ENCODE peak calls at places on chromosomes 3 and 15, in six cellular contexts. X is MM.1S; Z is CD8-positive, alpha-beta T cell; D is psoas muscle; F is GM06990; C is tibial artery. A is an unnamed sample.

GRCh38 chr3:50539887-50540286 is 27.7 kb downstream of the C3orf18 start:
- DNase-seq in X (no peak), Z (no peak), D (no peak), F (no peak), C (no peak), A (no peak)

GRCh38 chr3:154851644-154852043 is 228.5 kb upstream of the MME start:
- DNase-seq in X (no peak), Z (no peak), D (no peak), F (no peak), C (no peak), A (no peak)

GRCh38 chr3:147361671-147362420 is 44.5 kb downstream of the ZIC4 start:
- DNase-seq in X (peak; percentile 30), Z (no peak), D (peak; percentile 70), F (no peak), C (no peak), A (peak; percentile 52)

GRCh38 chr15:70048578-70048977 is 49.1 kb downstream of the TLE3 start:
- DNase-seq in X (no peak), Z (no peak), D (no peak), F (no peak), C (no peak), A (no peak)

GRCh38 chr3:169760479-169760878 is 4.4 kb downstream of the TERC start:
- DNase-seq in X (no peak), Z (no peak), D (no peak), F (no peak), C (no peak), A (no peak)

GRCh38 chr3:151228291-151229125 is 25.5 kb upstream of the GPR171 start:
- DNase-seq in X (peak; percentile 34), Z (no peak), D (no peak), F (no peak), C (no peak), A (no peak)

GRCh38 chr3:132843851-132844565 is 121.8 kb upstream of the NPHP3 start:
- DNase-seq in X (no peak), Z (no peak), D (no peak), F (no peak), C (no peak), A (no peak)

GRCh38 chr15:82566690-82567089 is 26.4 kb upstream of the RPS17 start:
- DNase-seq in X (no peak), Z (no peak), D (no peak), F (no peak), C (no peak), A (no peak)

GRCh38 chr15:73087121-73087520 is 34.9 kb downstream of the NEO1 start:
- DNase-seq in X (no peak), Z (no peak), D (no peak), F (no peak), C (no peak), A (no peak)

GRCh38 chr15:84979651-84980050 is 2.0 kb upstream of the PDE8A start:
- DNase-seq in X (no peak), Z (no peak), D (peak; percentile 56), F (no peak), C (no peak), A (no peak)

GRCh38 chr3:195895078-195895899 is 13.1 kb downstream of the TNK2 start:
- DNase-seq in X (peak; percentile 78), Z (peak; percentile 52), D (peak; percentile 80), F (peak; percentile 74), C (peak; percentile 54), A (peak; percentile 82)

GRCh38 chr3:172530566-172530965 is 7.3 kb upstream of the TNFSF10 start:
- DNase-seq in X (no peak), Z (no peak), D (no peak), F (no peak), C (no peak), A (no peak)

GRCh38 chr3:113097821-113098516 is 107.2 kb downstream of the GTPBP8 start:
- DNase-seq in X (no peak), Z (no peak), D (no peak), F (no peak), C (no peak), A (no peak)

GRCh38 chr15:50816191-50816590 is 50.7 kb upstream of the SPPL2A start:
- DNase-seq in X (no peak), Z (no peak), D (no peak), F (no peak), C (no peak), A (no peak)

GRCh38 chr15:51205050-51205707 is 110.5 kb upstream of the TNFAIP8L3 start:
- DNase-seq in X (no peak), Z (no peak), D (no peak), F (no peak), C (no peak), A (no peak)

GRCh38 chr15:40932625-40933519 is 3.7 kb downstream of the DLL4 start:
- DNase-seq in X (no peak), Z (no peak), D (no peak), F (no peak), C (no peak), A (no peak)

GRCh38 chr3:49998326-49998725 is 58.4 kb downstream of the RBM6 start:
- DNase-seq in X (no peak), Z (no peak), D (no peak), F (no peak), C (no peak), A (no peak)

GRCh38 chr15:62456011-62456920 is 291.2 kb upstream of the C2CD4B start:
- DNase-seq in X (no peak), Z (no peak), D (no peak), F (no peak), C (no peak), A (no peak)

GRCh38 chr15:36177590-36178281 is 401.7 kb upstream of the CDIN1 start:
- DNase-seq in X (no peak), Z (no peak), D (no peak), F (no peak), C (no peak), A (no peak)

GRCh38 chr15:53251998-53252397 is 461.9 kb upstream of the ONECUT1 start:
- DNase-seq in X (no peak), Z (no peak), D (no peak), F (no peak), C (no peak), A (no peak)

GRCh38 chr3:109882144-109882543 is 544.8 kb upstream of the DPPA4 start:
- DNase-seq in X (peak; percentile 75), Z (no peak), D (no peak), F (no peak), C (no peak), A (no peak)

GRCh38 chr3:153070153-153070868 is 91.7 kb upstream of the RAP2B start:
- DNase-seq in X (peak; percentile 47), Z (no peak), D (no peak), F (no peak), C (no peak), A (no peak)

GRCh38 chr3:45573591-45573990 is 21.0 kb upstream of the LIMD1 start:
- DNase-seq in X (no peak), Z (no peak), D (no peak), F (no peak), C (no peak), A (no peak)

GRCh38 chr3:9826815-9827574 is 16.8 kb downstream of the RPUSD3 start:
- DNase-seq in X (peak; percentile 8), Z (no peak), D (no peak), F (no peak), C (no peak), A (no peak)

GRCh38 chr3:14230729-14231128 is 52.1 kb downstream of the LSM3 start:
- DNase-seq in X (no peak), Z (no peak), D (no peak), F (no peak), C (no peak), A (no peak)

GRCh38 chr15:69820819-69821218 is 276.9 kb downstream of the TLE3 start:
- DNase-seq in X (no peak), Z (no peak), D (no peak), F (no peak), C (no peak), A (no peak)

GRCh38 chr15:31397851-31398661 is 71.4 kb downstream of the KLF13 start:
- DNase-seq in X (no peak), Z (no peak), D (no peak), F (no peak), C (no peak), A (peak; percentile 11)

GRCh38 chr3:70803317-70803716 is 490.9 kb upstream of the MDFIC2 start:
- DNase-seq in X (no peak), Z (no peak), D (no peak), F (no peak), C (no peak), A (no peak)

GRCh38 chr3:5063724-5064123 is 58.4 kb upstream of the ARL8B start:
- DNase-seq in X (no peak), Z (no peak), D (no peak), F (no peak), C (no peak), A (no peak)

GRCh38 chr15:89332446-89332845 is 2.2 kb downstream of the POLG start:
- DNase-seq in X (no peak), Z (no peak), D (no peak), F (no peak), C (no peak), A (no peak)
- TF ChIP-seq CTCF in X (peak; percentile 21), Z (peak; percentile 55), D (no peak), F (peak; percentile 57), C (no peak), A (no peak)

GRCh38 chr15:99170476-99171065 is 65.7 kb downstream of the SYNM start:
- DNase-seq in X (no peak), Z (no peak), D (no peak), F (no peak), C (no peak), A (no peak)
- TF ChIP-seq CTCF in X (no peak), Z (no peak), D (peak; percentile 35), F (no peak), C (peak; percentile 34), A (no peak)

DNA sequence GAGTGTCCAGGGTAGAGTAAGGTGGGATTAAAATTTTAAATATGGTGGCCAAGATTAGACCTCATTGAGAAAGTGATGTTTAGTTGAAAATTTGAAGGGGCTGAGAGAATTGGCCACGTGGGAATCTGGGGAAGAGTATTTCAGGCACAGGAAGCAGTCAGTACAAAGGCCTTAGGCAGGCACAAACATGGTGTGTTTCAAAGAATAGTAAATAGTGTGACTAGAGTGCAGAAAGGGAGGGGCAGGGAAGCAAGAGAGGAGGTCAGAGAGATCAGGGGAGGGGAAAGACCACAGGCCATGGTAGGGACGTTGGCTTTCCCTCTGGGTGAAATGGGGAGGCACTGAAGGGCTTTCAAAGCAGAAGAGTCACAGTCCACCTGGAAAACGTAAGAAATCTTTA is 36.6 kb upstream of the POMGNT2 start:
- DNase-seq in X (no peak), Z (no peak), D (no peak), F (no peak), C (no peak), A (no peak)
- TF ChIP-seq CTCF in X (no peak), Z (no peak), D (no peak), F (no peak), C (no peak), A (no peak)

GRCh38 chr3:134313839-134314587 is 60.2 kb downstream of the AMOTL2 start:
- DNase-seq in X (no peak), Z (no peak), D (no peak), F (no peak), C (no peak), A (no peak)

GRCh38 chr3:134314588-134315285 is 59.5 kb downstream of the AMOTL2 start:
- DNase-seq in X (no peak), Z (no peak), D (no peak), F (no peak), C (no peak), A (no peak)

GRCh38 chr3:134311693-134312071 is 61.0 kb upstream of the RYK start:
- DNase-seq in X (no peak), Z (no peak), D (no peak), F (no peak), C (no peak), A (no peak)

GRCh38 chr3:134312072-134312872 is 61.6 kb upstream of the RYK start:
- DNase-seq in X (no peak), Z (no peak), D (peak; percentile 71), F (peak; percentile 29), C (no peak), A (peak; percentile 41)

GRCh38 chr3:134312873-134313838 is 61.1 kb downstream of the AMOTL2 start:
- DNase-seq in X (no peak), Z (no peak), D (peak; percentile 94), F (no peak), C (peak; percentile 77), A (no peak)
- TF ChIP-seq CTCF in X (no peak), Z (no peak), D (peak; percentile 25), F (no peak), C (peak; percentile 6), A (peak; percentile 11)